ENCODE peak calls at places on chromosomes 11 and 22, in four cellular contexts. R is CD4-positive, CD25-positive, alpha-beta regulatory T cell; J is BE2C; D is endodermal cell. F is an unnamed sample. For H3K9me3 and H3K36me3, the result is how much of the 10 kb centered on the place peaks cover.

GRCh38 chr11:68843052-68843561 is 1.4 kb upstream of the CPT1A start:
- DNase-seq in R (peak), J (no peak), D (peak), F (no peak)

GRCh38 chr22:46539169-46539568 is 1.7 kb upstream of the CELSR1 start:
- DNase-seq in R (no peak), J (no peak), D (no peak), F (no peak)

GRCh38 chr11:17864478-17864941 is 129.9 kb downstream of the KCNC1 start:
- DNase-seq in R (no peak), J (no peak), D (peak), F (no peak)

GRCh38 chr11:74636633-74637184 is 44.3 kb downstream of the POLD3 start:
- DNase-seq in R (no peak), J (no peak), D (no peak), F (no peak)

GRCh38 chr22:39128508-39128907 is 24.0 kb downstream of the CBX7 start:
- DNase-seq in R (no peak), J (no peak), D (no peak), F (no peak)

GRCh38 chr11:121112498-121113455 is 11.7 kb downstream of the TECTA start:
- DNase-seq in R (no peak), J (peak), D (peak), F (peak)

GRCh38 chr11:35735411-35735810 is 72.8 kb downstream of the TRIM44 start:
- DNase-seq in R (no peak), J (no peak), D (no peak), F (no peak)

GRCh38 chr11:2801711-2802388 is 83.7 kb downstream of the CDKN1C start:
- DNase-seq in R (no peak), J (peak), D (peak), F (peak)

GRCh38 chr11:3942956-3943497 is 87.6 kb downstream of the STIM1 start:
- DNase-seq in R (no peak), J (no peak), D (no peak), F (no peak)

GRCh38 chr11:6576471-6577373 is 26.7 kb downstream of the RRP8 start:
- DNase-seq in R (no peak), J (peak), D (no peak), F (peak)

GRCh38 chr11:110069158-110069737 is 23.9 kb upstream of the ZC3H12C start:
- DNase-seq in R (no peak), J (peak), D (no peak), F (peak)

GRCh38 chr22:33426451-33426850 is 368.3 kb upstream of the SYN3 start:
- DNase-seq in R (no peak), J (no peak), D (no peak), F (no peak)

GRCh38 chr11:64320556-64320955 is 2.6 kb downstream of the PRDX5 start:
- DNase-seq in R (no peak), J (no peak), D (no peak), F (no peak)

GRCh38 chr11:1228183-1228821 is 5.4 kb downstream of the MUC5B start:
- DNase-seq in R (no peak), J (peak), D (peak), F (no peak)

GRCh38 chr11:33944345-33944692 is 52.4 kb upstream of the LMO2 start:
- DNase-seq in R (no peak), J (no peak), D (no peak), F (no peak)

GRCh38 chr11:11769782-11770181 is 72.0 kb upstream of the USP47 start:
- DNase-seq in R (no peak), J (no peak), D (no peak), F (no peak)

GRCh38 chr11:111205622-111206385 is 39.7 kb upstream of the POU2AF2 start:
- DNase-seq in R (no peak), J (no peak), D (no peak), F (no peak)

GRCh38 chr11:89491141-89491690 is at the start of gene NOX4:
- DNase-seq in R (no peak), J (peak), D (peak), F (no peak)

GRCh38 chr11:69374110-69374981 is 80.4 kb downstream of the MYEOV start:
- DNase-seq in R (no peak), J (peak), D (peak), F (peak)

GRCh38 chr11:65576867-65577755 is 1.3 kb downstream of the EHBP1L1 start:
- DNase-seq in R (no peak), J (no peak), D (no peak), F (peak)

GRCh38 chr11:35424157-35424945 is 5.0 kb upstream of the SLC1A2 start:
- DNase-seq in R (no peak), J (no peak), D (no peak), F (no peak)

GRCh38 chr11:57131080-57131790 is 50.5 kb upstream of the LRRC55 start:
- DNase-seq in R (no peak), J (peak), D (peak), F (peak)

GRCh38 chr11:94738746-94739145 is 29.4 kb upstream of the AMOTL1 start:
- DNase-seq in R (no peak), J (no peak), D (no peak), F (no peak)

GRCh38 chr22:41387341-41387740 is 5.6 kb downstream of the TEF start:
- DNase-seq in R (no peak), J (no peak), D (no peak), F (no peak)

GRCh38 chr11:67272327-67273259 is 6.3 kb downstream of the GRK2 start:
- DNase-seq in R (no peak), J (no peak), D (no peak), F (no peak)

GRCh38 chr11:44484211-44484610 is 81.3 kb upstream of the CD82 start:
- DNase-seq in R (no peak), J (peak), D (peak), F (peak)

GRCh38 chr11:9716275-9717039 is 52.6 kb downstream of the SWAP70 start:
- DNase-seq in R (no peak), J (no peak), D (no peak), F (no peak)

GRCh38 chr11:76076749-76077148 is 129.6 kb downstream of the WNT11 start:
- DNase-seq in R (no peak), J (no peak), D (no peak), F (no peak)

GRCh38 chr11:122803306-122803705 is 35.0 kb upstream of the CRTAM start:
- DNase-seq in R (no peak), J (no peak), D (no peak), F (no peak)

GRCh38 chr11:107916671-107917241 is 11.5 kb upstream of the RAB39A start:
- DNase-seq in R (peak), J (no peak), D (peak), F (peak)

GRCh38 chr11:124917115-124917637 is 1.9 kb upstream of the HEPN1 start:
- DNase-seq in R (no peak), J (no peak), D (no peak), F (no peak)

GRCh38 chr22:38142606-38143005 is 32.1 kb upstream of the BAIAP2L2 start:
- DNase-seq in R (no peak), J (no peak), D (no peak), F (no peak)

DNA sequence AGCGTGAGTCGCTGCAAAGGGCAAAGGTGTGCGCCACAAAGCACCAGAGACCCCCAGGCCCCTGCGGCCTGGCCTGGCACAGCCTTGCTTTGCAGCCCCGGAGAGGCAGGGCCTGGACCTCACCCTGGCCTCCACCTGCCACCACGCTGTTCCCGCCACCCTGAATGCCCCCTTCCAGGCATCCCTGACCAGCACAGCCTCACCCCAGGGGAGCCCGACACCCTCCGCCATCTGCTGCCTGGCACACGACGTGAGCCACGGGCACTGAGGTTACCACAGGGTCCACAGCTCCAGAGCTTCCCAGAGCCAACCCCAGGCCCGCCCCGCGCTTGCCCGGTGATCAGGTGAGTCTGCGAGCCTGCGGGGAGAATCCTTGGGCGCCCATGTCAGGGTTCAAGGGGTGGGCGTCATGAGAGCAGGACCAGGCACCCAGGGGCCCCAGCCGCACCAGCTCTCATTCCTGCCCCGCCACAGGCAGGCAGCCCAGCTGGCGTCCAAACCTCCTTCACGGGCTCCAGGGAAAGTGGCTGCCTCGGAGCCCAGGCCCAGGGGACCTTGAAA is 171.3 kb downstream of the BRD1 start:
- DNase-seq in R (no peak), J (peak), D (no peak), F (no peak)
- H3K9me3 ChIP-seq in R (under half), J (under half), D (under half), F (under half)

GRCh38 chr11:102527041-102527440 is 3.5 kb downstream of the MMP7 start:
- DNase-seq in R (no peak), J (no peak), D (no peak), F (no peak)

GRCh38 chr11:102527701-102528100 is 2.8 kb downstream of the MMP7 start:
- DNase-seq in R (no peak), J (no peak), D (no peak), F (no peak)

GRCh38 chr11:102534261-102534872 is 3.8 kb upstream of the MMP7 start:
- DNase-seq in R (no peak), J (no peak), D (no peak), F (no peak)

GRCh38 chr11:102528618-102529017 is 1.9 kb downstream of the MMP7 start:
- DNase-seq in R (no peak), J (no peak), D (no peak), F (no peak)

DNA sequence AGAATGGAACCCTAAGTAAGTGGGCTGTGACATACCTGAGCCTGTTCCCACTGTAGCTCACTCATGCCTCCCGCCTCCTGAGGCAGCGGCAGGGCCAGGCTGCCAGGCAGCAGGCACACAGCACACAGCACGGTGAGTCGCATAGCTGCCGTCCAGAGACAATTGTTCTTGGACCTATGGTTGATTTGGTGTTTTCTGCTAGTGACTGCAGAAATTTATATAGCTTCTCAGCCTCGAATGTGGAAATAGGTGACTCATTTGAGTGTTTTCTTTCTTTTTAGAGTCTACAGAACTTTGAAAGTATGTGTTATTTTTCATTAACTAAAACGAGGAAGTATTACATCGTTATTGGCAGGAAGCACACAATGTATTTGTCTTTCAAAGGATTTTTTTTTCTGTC is at the start of gene MMP7:
- DNase-seq in R (no peak), J (no peak), D (no peak), F (no peak)
- H3K4me3 ChIP-seq in R (no peak), J (no peak), D (no peak), F (no peak)

DNA sequence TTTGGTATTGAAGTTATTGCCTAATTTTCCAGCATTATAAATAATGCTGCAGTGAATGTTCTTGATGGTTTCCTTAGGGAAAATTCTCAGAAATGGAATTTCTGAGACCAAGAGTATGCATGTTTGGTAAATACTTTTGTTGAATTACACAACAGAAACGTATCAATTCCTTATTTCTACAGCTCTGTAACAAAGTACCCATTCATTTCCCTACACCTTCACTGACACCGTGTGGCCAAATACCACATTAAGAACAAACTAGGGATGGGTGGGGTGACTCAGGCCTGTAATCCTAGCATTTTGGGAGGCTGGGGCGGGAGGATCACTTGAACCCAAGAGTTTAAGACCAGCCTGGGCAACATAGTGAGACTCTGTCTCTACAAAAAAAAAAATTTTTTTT is 21.8 kb downstream of the MCAM start:
- DNase-seq in R (no peak), J (no peak), D (no peak), F (no peak)
- H3K36me3 ChIP-seq in R (half or more), J (under half), D (half or more), F (under half)

DNA sequence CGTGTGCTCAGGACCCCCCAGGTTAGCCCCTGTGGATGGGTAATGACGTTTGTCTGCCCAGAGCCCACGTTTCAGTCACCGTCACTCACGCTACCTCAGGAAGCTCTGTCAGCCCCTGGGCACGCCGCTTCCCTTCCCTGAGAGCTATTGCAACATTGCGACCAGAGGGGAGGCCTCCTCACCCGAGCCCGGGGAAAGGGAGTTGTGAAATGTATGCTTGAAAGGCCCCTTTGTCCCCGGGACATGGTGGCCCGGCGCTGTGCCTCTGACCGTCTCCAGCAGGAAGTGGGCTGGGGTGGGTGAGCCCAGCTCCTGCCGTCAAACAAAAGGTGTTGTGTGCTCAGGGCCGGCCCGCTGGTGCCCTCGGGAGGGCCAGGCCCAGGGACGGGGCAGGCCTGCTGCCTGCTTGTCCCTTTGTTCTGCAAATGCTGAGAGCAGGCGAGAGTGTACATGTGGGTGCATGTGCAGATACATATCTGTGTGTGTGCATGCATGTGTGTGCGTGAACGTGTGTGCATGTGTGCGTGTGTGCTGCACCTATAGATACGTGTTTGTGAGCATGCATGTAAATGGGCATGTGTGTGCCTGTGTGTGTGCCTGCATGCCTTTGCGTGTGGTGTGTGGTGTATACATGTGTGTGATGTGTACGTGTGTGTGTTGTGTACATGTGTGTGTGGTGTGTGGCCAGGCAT is 1125.0 kb downstream of the BRD1 start:
- DNase-seq in R (no peak), J (no peak), D (peak), F (peak)
- H3K9me3 ChIP-seq in R (under half), J (under half), D (under half), F (under half)

DNA sequence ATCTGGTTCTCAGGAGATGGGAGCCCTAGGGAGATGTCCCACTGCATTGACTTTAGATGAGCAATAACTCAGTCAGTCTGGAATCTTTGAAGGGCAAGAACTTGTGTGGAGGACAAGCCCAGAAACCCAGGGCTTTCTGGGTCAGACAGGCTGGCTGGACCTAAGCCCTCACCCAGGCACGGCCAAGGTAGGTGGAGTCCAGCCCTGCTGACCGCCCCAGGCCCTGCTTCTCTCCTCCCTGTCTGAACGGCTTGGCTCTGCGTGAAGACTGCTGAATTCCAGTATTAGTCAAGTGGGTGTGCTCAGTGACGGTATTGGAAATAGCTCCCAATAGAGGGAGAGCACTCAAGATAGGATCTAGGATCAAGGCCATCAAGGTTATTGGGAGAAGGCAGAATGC is 6.1 kb downstream of the CXCR5 start:
- DNase-seq in R (no peak), J (no peak), D (no peak), F (no peak)
- H3K4me3 ChIP-seq in R (no peak), J (no peak), D (no peak), F (no peak)

DNA sequence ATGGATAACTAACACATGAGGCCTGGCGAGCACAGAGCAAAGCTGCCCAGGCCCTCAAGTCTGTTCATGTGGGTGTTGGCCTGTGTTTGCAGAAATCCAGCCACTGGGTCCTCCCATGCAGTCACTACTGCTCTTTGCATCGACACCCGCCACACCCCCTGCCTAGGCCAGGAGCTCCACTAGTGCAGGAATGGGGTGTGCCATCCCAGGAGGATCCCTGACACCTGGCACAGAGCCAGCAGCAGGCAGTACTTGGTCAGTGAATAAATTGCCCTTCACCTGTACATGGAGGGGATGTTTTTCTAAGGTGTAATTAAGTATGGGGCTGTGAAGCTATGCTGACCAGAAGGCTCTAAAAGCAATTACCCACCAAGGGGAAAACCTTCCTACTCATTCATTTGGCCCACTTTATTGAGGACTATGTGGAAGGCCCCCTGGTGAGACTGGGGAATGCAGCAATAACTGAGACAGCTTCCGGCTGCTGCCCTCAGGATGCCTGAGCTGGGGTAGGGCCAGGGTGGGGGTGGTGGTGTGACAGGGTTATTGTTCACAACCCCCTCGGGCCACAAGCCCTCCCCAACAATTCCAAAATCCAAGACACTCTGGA is 160.8 kb downstream of the CRYBB2 start:
- DNase-seq in R (no peak), J (no peak), D (no peak), F (no peak)
- H3K36me3 ChIP-seq in R (under half), J (under half), D (under half), F (under half)

GRCh38 chr22:47740109-47740805 is 977.8 kb downstream of the TBC1D22A start:
- DNase-seq in R (no peak), J (no peak), D (no peak), F (no peak)
- H3K9me3 ChIP-seq in R (under half), J (under half), D (under half), F (under half)

GRCh38 chr22:25449781-25450317 is 114.6 kb upstream of the GRK3 start:
- DNase-seq in R (no peak), J (no peak), D (no peak), F (no peak)

GRCh38 chr22:25451480-25452114 is 112.9 kb upstream of the GRK3 start:
- DNase-seq in R (no peak), J (no peak), D (no peak), F (no peak)

GRCh38 chr22:25448435-25449051 is 115.9 kb upstream of the GRK3 start:
- DNase-seq in R (peak), J (peak), D (peak), F (peak)

GRCh38 chr22:25447689-25448434 is 116.6 kb upstream of the GRK3 start:
- DNase-seq in R (peak), J (peak), D (peak), F (peak)

DNA sequence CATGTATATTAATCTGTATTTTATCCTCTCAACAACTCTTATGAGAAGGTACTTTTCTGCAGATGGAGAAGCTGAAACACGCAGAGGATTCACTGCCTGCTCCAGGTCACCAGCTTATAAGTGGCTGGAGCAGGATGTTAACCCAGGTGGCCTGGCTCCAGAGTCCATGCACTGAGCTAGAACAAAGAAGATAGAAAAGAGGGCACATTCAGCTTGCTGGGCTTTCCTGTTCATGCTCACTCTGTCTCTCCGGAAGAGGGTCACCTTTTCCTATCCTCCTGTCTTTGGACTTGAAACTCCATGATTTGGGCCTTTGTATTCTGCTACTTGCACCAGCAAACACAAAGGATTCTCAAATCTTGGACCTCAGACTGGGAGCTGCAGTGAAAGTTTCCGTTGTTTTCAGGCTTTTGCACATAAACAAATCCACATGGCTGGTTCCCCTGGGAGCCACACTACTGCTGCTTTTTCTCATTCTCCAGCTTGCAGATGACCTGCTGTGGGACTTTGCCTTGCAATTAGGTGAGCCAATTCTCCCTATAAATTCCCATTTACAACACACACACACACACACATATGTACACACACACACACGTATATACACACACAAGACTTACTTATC is 117.3 kb upstream of the GRK3 start:
- DNase-seq in R (no peak), J (no peak), D (peak), F (no peak)
- H3K4me3 ChIP-seq in R (no peak), J (peak), D (peak), F (no peak)

F was measured in SJCRH30.